ENCODE peak calls at places on chromosome 15, in eight cellular contexts. U, V, C, Z, F, Y, D and P are unnamed samples.

GRCh38 chr15:29140475-29141172 is 129.0 kb downstream of the NSMCE3 start:
- DNase-seq in U (peak; percentile 58), V (peak; percentile 47), C (no peak), Z (no peak), F (no peak), Y (peak; percentile 11), D (no peak), P (no peak)

GRCh38 chr15:75230524-75231371 is 27.4 kb upstream of the GOLGA6C start:
- DNase-seq in U (peak; percentile 51), V (no peak), C (no peak), Z (no peak), F (no peak), Y (no peak), D (no peak), P (no peak)

GRCh38 chr15:75043509-75044257 is 20.3 kb downstream of the PPCDC start:
- DNase-seq in U (peak; percentile 97), V (no peak), C (no peak), Z (no peak), F (peak; percentile 96), Y (peak; percentile 82), D (no peak), P (peak; percentile 77)

GRCh38 chr15:29008846-29009245 is 123.1 kb downstream of the APBA2 start:
- DNase-seq in U (no peak), V (no peak), C (no peak), Z (no peak), F (no peak), Y (no peak), D (no peak), P (no peak)

GRCh38 chr15:53469422-53469821 is 290.0 kb downstream of the WDR72 start:
- DNase-seq in U (no peak), V (no peak), C (no peak), Z (no peak), F (no peak), Y (no peak), D (no peak), P (no peak)

GRCh38 chr15:92906563-92907081 is 6.5 kb downstream of the CHD2 start:
- DNase-seq in U (no peak), V (no peak), C (no peak), Z (peak; percentile 90), F (no peak), Y (no peak), D (no peak), P (peak; percentile 42)

GRCh38 chr15:65077981-65078352 is 1.4 kb downstream of the KBTBD13 start:
- DNase-seq in U (peak; percentile 82), V (peak; percentile 94), C (peak; percentile 31), Z (no peak), F (peak; percentile 77), Y (peak; percentile 79), D (peak; percentile 38), P (peak; percentile 73)

GRCh38 chr15:25710184-25710583 is 152.9 kb downstream of the ATP10A start:
- DNase-seq in U (peak; percentile 80), V (peak; percentile 83), C (peak; percentile 71), Z (no peak), F (peak; percentile 69), Y (peak; percentile 35), D (peak; percentile 67), P (peak; percentile 53)

GRCh38 chr15:39028069-39028468 is 463.5 kb upstream of the RASGRP1 start:
- DNase-seq in U (no peak), V (no peak), C (no peak), Z (no peak), F (no peak), Y (no peak), D (no peak), P (no peak)

GRCh38 chr15:94028809-94029208 is 202.6 kb upstream of the MCTP2 start:
- DNase-seq in U (no peak), V (no peak), C (no peak), Z (no peak), F (no peak), Y (no peak), D (no peak), P (no peak)

GRCh38 chr15:65918357-65918920 is 49.1 kb downstream of the RAB11A start:
- DNase-seq in U (no peak), V (no peak), C (no peak), Z (no peak), F (no peak), Y (no peak), D (no peak), P (no peak)

GRCh38 chr15:101401286-101401685 is 88.2 kb downstream of the PCSK6 start:
- DNase-seq in U (no peak), V (no peak), C (no peak), Z (no peak), F (no peak), Y (no peak), D (no peak), P (no peak)

GRCh38 chr15:74826372-74826819 is at the start of gene CPLX3:
- DNase-seq in U (no peak), V (peak; percentile 59), C (peak; percentile 74), Z (no peak), F (no peak), Y (peak; percentile 34), D (peak; percentile 56), P (peak; percentile 77)

GRCh38 chr15:84761534-84762190 is 13.3 kb downstream of the ZNF592 start:
- DNase-seq in U (no peak), V (no peak), C (no peak), Z (no peak), F (no peak), Y (no peak), D (no peak), P (no peak)

GRCh38 chr15:43376017-43376705 is 5.3 kb downstream of the TUBGCP4 start:
- DNase-seq in U (no peak), V (peak; percentile 40), C (peak; percentile 45), Z (no peak), F (no peak), Y (no peak), D (peak; percentile 12), P (peak; percentile 67)

DNA sequence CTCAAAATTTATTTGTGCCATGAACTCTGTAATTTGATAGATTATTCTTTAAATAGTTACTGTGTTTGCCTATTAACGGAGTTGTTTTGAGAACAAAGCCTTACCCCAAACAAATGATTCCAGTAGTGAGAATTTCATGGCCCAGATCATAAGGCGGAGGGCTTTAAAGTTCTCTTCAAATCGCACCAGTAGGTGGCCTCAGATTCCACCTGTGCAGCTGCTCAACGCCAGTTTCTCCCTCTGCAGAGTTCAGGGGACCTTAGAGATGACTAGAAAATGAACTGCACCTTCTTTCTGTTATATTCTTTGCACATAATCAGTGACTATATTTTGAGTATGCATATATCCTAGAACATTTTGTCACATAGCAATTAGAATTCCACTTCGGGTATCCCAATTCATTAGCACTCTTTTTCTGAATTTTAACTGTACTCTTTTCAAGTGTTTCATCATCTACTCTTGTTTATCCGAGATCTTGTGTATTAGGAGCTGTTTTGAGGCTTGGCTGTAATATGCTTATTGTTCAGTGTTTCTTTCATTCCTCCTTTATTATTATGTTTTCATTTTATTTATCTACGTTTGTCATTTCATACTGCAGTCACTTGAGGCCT is 232.6 kb upstream of the CHRM5 start:
- DNase-seq in U (no peak), V (peak; percentile 41), C (peak; percentile 69), Z (no peak), F (no peak), Y (peak; percentile 28), D (peak; percentile 18), P (peak; percentile 42)
- TF ChIP-seq CTCF in U (no peak), V (peak; percentile 75), C (peak; percentile 66), Z (peak; percentile 69), F (peak; percentile 40), Y (no peak), D (peak; percentile 74), P (peak; percentile 35)

DNA sequence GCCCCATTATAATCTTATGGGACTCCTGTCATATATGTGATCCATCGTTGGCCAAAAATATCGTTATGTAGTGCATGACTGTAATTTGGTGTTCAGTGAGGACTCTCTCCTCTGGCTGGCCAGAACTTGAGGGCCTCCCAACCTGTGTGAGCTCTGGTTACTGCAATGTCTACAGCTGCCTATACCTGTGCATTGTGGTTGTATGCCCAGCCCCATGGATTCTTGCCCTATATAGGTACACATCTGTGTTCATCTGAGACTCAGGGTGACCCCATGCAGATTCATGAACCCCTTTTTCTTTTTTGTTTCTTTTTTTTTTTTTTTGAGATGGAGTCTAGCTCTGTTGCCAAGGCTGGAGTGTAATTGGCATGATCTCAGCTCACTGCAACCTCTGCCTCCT is 32.6 kb upstream of the KLF13 start:
- DNase-seq in U (no peak), V (no peak), C (no peak), Z (no peak), F (no peak), Y (peak; percentile 8), D (peak; percentile 1), P (no peak)
- TF ChIP-seq CTCF in U (no peak), V (no peak), C (no peak), Z (no peak), F (no peak), Y (no peak), D (no peak), P (no peak)

GRCh38 chr15:55990986-55991385 is 2.4 kb downstream of the NEDD4 start:
- DNase-seq in U (no peak), V (no peak), C (no peak), Z (no peak), F (no peak), Y (no peak), D (no peak), P (no peak)
- TF ChIP-seq CTCF in U (no peak), V (no peak), C (no peak), Z (no peak), F (no peak), Y (no peak), D (no peak), P (no peak)

DNA sequence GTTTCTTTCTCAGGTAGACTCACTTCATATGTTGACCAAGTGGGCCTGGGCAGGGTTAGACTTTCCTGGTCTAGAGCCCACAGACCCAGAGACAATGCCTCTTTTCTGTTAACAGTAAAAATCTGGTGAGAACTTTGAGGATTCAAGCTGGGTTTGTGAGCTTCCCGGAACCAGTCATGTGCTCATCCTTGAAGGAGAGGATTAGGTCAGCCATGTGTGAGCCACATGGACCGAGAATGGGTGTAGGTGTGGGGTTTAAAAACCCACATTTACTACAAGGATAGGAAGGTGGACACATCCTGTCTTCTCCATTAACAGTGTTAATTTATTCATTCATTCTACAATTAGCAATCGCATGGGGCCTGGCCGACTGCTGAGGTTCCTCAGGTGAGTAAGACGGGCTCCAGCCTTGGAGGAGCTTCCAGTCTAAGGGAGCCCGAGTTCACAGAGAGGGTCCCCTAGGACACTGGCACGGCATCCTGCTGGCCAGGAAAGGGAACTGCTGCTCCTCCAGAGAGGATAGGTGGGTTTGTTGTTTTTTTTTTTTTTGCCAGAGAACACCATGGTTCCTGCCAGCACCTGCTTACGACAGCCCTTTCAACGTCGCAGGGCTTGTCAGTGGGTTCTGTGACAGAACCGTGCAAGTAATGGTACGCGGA is 69.0 kb downstream of the SQOR start:
- DNase-seq in U (no peak), V (peak; percentile 73), C (no peak), Z (no peak), F (no peak), Y (no peak), D (no peak), P (no peak)
- TF ChIP-seq CTCF in U (peak; percentile 6), V (peak; percentile 63), C (peak; percentile 13), Z (no peak), F (peak; percentile 11), Y (no peak), D (peak; percentile 62), P (no peak)